ENCODE peak calls at places on chromosomes 1 and 21, in seven cellular contexts. U is HCT116, V is stomach, A is breast epithelium, M is transverse colon, D is vagina, S is spleen. W is an unnamed sample.

GRCh38 chr1:2200308-2200943 is 5.9 kb upstream of the FAAP20 start:
- DNase-seq in D (no peak), M (no peak), V (no peak), S (peak), A (no peak), U (no peak), W (no peak)

GRCh38 chr1:107405241-107405640 is 264.4 kb downstream of the NTNG1 start:
- DNase-seq in S (no peak), D (no peak), V (no peak), U (no peak), M (no peak), A (no peak), W (peak)

GRCh38 chr21:15431053-15431452 is 298.7 kb upstream of the USP25 start:
- DNase-seq in A (no peak), U (no peak), D (no peak), S (no peak), M (no peak), V (no peak), W (no peak)

GRCh38 chr1:1540015-1540816 is at the start of gene TMEM240:
- DNase-seq in D (no peak), V (peak), S (no peak), M (peak), U (no peak), A (peak), W (no peak)

GRCh38 chr21:34360488-34361241 is 3.1 kb upstream of the KCNE2 start:
- DNase-seq in D (no peak), M (no peak), V (no peak), S (no peak), A (no peak), U (no peak), W (no peak)

GRCh38 chr1:18936814-18937481 is 19.5 kb downstream of the IFFO2 start:
- DNase-seq in S (peak), M (no peak), D (no peak), U (no peak), V (no peak), A (no peak), W (no peak)

GRCh38 chr1:94783342-94784264 is 36.6 kb upstream of the SLC44A3 start:
- DNase-seq in S (no peak), U (no peak), M (peak), D (no peak), V (peak), A (peak), W (no peak)

GRCh38 chr1:210478820-210479219 is 150.1 kb downstream of the HHAT start:
- DNase-seq in V (no peak), U (no peak), M (no peak), A (no peak), D (no peak), S (no peak), W (no peak)

GRCh38 chr21:41752231-41752681 is 14.6 kb downstream of the RIPK4 start:
- DNase-seq in V (no peak), M (no peak), U (no peak), D (no peak), S (no peak), A (no peak), W (no peak)

GRCh38 chr1:214977133-214977532 is 105.4 kb upstream of the KCNK2 start:
- DNase-seq in V (no peak), S (no peak), D (no peak), M (no peak), U (no peak), A (no peak), W (no peak)

GRCh38 chr1:234737915-234738314 is 127.9 kb upstream of the IRF2BP2 start:
- DNase-seq in M (no peak), S (no peak), V (no peak), D (no peak), U (no peak), A (no peak), W (no peak)

GRCh38 chr1:5993553-5994510 is 1.6 kb upstream of the NPHP4 start:
- DNase-seq in S (peak), U (no peak), V (no peak), A (no peak), M (no peak), D (no peak), W (peak)

GRCh38 chr1:243559575-243560172 is 290.4 kb downstream of the AKT3 start:
- DNase-seq in S (no peak), D (no peak), M (no peak), A (no peak), U (no peak), V (no peak), W (no peak)

GRCh38 chr21:31730687-31731111 is 1.2 kb downstream of the SCAF4 start:
- DNase-seq in V (no peak), U (no peak), D (no peak), A (no peak), M (no peak), S (no peak), W (peak)

GRCh38 chr1:67339623-67340343 is 32.1 kb downstream of the IL12RB2 start:
- DNase-seq in A (no peak), D (no peak), U (no peak), V (no peak), M (no peak), S (no peak), W (no peak)

GRCh38 chr1:246708166-246708565 is 16.0 kb upstream of the SCCPDH start:
- DNase-seq in U (no peak), A (no peak), M (no peak), D (no peak), V (no peak), S (no peak), W (no peak)

GRCh38 chr1:167095368-167095767 is 1.5 kb downstream of the STYXL2 start:
- DNase-seq in A (peak), U (no peak), M (no peak), S (no peak), V (no peak), D (no peak), W (no peak)
- TF ChIP-seq CTCF in A (no peak), U (no peak), M (no peak), S (no peak), V (no peak), D (no peak), W (no peak)

DNA sequence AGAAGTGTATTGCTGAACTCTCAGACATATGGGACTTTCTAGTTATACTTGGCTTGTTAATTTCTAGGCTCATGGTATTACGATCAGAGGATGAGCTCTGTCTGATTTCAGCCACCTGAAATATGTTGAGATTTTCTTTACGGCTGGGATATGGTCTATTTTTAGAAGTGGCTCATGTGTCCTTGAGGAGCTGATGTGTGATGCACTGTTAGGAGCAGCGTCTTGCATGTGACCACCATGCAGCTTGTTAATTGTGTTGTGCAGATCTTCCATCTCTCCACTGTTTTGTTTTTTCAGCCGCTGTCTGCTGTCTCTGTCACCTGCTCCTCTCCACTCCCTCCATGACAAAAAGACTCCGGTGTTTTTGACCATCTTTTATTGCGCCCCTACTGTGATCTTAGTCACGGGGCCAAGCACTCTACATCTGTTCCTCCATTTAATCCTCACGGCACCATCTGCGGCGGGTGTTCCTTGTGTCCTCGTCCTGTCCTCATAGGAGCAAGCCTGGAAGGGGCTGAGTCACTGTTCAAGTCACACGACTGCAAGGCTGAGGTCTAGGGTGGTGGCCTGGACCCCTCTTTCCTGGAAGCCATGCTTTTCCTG is 51.8 kb downstream of the ADARB1 start:
- DNase-seq in U (no peak), V (no peak), D (no peak), A (no peak), S (no peak), M (no peak), W (no peak)
- TF ChIP-seq POLR2AphosphoS5 in U (no peak), V (no peak), D (no peak), A (no peak), S (no peak), M (no peak), W (no peak)

DNA sequence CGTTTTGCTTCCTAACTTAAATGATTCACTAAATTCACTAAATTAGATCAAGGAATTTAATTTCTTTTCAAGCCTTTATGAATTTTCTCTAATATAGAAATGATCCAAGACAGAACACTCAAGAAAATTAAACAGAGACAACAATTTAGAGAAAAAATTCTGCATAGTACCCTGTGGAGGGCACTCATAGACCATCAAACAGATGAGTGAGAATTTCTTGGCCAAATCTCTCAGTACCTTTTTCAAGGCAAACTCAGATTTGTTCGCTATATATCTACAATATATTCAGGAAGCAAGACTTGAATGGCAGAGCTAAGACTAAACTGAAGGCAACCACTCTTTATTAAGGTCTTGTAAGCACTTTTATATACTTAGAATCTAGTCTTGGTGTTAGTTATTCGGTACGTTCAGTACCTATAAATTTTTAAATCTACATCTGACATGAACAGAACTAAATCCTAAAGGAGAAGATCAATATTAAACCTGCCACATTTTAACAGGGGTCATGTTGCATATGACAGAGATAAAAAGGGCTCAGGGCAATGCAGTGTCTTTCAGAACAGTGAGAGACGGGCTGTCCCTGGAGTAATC is 118.7 kb upstream of the TMPRSS15 start:
- DNase-seq in V (no peak), S (no peak), U (no peak), D (no peak), A (no peak), M (no peak), W (no peak)
- TF ChIP-seq CTCF in V (no peak), S (no peak), U (no peak), D (no peak), A (no peak), M (peak), W (no peak)

GRCh38 chr1:76402128-76402527 is 327.6 kb downstream of the ST6GALNAC3 start:
- DNase-seq in V (no peak), D (no peak), A (no peak), S (no peak), U (no peak), M (no peak), W (no peak)
- TF ChIP-seq POLR2AphosphoS5 in V (no peak), D (no peak), A (no peak), S (no peak), U (no peak), M (no peak), W (no peak)

GRCh38 chr1:178686407-178686806 is 38.6 kb upstream of the RALGPS2 start:
- DNase-seq in S (no peak), U (no peak), A (no peak), V (no peak), M (no peak), D (no peak), W (no peak)
- TF ChIP-seq CTCF in S (no peak), U (no peak), A (no peak), V (no peak), M (no peak), D (no peak), W (no peak)

GRCh38 chr1:28886731-28887417 is 27.5 kb upstream of the EPB41 start:
- DNase-seq in M (peak), U (peak), V (peak), A (peak), D (no peak), S (peak), W (peak)
- TF ChIP-seq POLR2AphosphoS5 in M (peak), U (peak), V (peak), A (peak), D (peak), S (peak), W (peak)